ENCODE peak calls at places on chromosome 1, in seven cellular contexts. W is SK-N-DZ; S is NCI-H1105; I is GM23248; G is pulmonary artery endothelial cell; P is substantia nigra; A is stimulated activated CD4-positive, alpha-beta T cell treated with anti-CD3 and anti-CD28 coated beads, Interleukin-12 subunit alpha, Interleukin-12 subunit beta, amount 100 ng/mL, for 4 hours. X is an unnamed sample.
A peak's percentile ranks its signal among the peaks of the same experiment; 100 is the strongest.

GRCh38 chr1:175481126-175482071 is 262.0 kb downstream of the TNR start:
- DNase-seq in P (no peak), I (peak; percentile 30), G (no peak), S (no peak), W (no peak), A (no peak), X (no peak)

GRCh38 chr1:7586031-7586941 is 184.8 kb upstream of the VAMP3 start:
- DNase-seq in P (no peak), A (no peak), I (no peak), G (no peak), S (no peak), W (peak; percentile 58), X (no peak)

GRCh38 chr1:111911036-111911435 is 78.4 kb downstream of the KCND3 start:
- DNase-seq in G (no peak), I (no peak), S (no peak), W (no peak), P (no peak), A (no peak), X (no peak)

GRCh38 chr1:185352067-185352466 is 35.0 kb upstream of the IVNS1ABP start:
- DNase-seq in G (peak; percentile 17), A (no peak), W (no peak), I (peak; percentile 33), P (no peak), S (no peak), X (peak; percentile 50)

GRCh38 chr1:12556368-12556930 is 61.6 kb downstream of the DHRS3 start:
- DNase-seq in I (peak; percentile 84), S (no peak), A (no peak), G (no peak), P (no peak), W (no peak), X (no peak)

GRCh38 chr1:228029281-228029680 is 22.5 kb downstream of the WNT3A start:
- DNase-seq in G (no peak), P (no peak), W (no peak), A (no peak), S (no peak), I (no peak), X (no peak)

GRCh38 chr1:154353460-154353904 is 28.2 kb downstream of the ATP8B2 start:
- DNase-seq in G (peak; percentile 29), P (no peak), S (no peak), I (peak; percentile 81), A (no peak), W (peak; percentile 38), X (no peak)

GRCh38 chr1:240567066-240567465 is 44.9 kb downstream of the GREM2 start:
- DNase-seq in A (no peak), P (no peak), W (no peak), G (no peak), S (no peak), I (no peak), X (no peak)

GRCh38 chr1:97379387-97380075 is 541.3 kb downstream of the DPYD start:
- DNase-seq in P (no peak), G (no peak), W (no peak), A (no peak), S (no peak), I (peak; percentile 94), X (no peak)

GRCh38 chr1:209630383-209631219 is 21.6 kb downstream of the LAMB3 start:
- DNase-seq in P (peak; percentile 26), A (no peak), S (no peak), G (no peak), I (no peak), W (no peak), X (no peak)